ENCODE peak calls at places on chromosomes 11 and 22, in eight cellular contexts. One of them, this sample, is unnamed.

GRCh38 chr22:39283312-39284141 is 35.9 kb downstream of the RPL3 start:
- DNase-seq in activated CD4-positive, alpha-beta T cell treated with anti-CD3 and anti-CD28 coated beads for 24 hours: no peak
- DNase-seq in astrocyte of the hippocampus: no peak
- DNase-seq in NCI-H748 treated with DMSO at 0.1 percent for 48 hours: no peak
- DNase-seq in lung microvascular endothelial cell: peak; percentile 90
- DNase-seq in tibial artery: peak; percentile 70
- DNase-seq in NCI-H1092 treated with DMSO at 0.1 percent for 48 hours: no peak
- DNase-seq in neural crest cell: peak; percentile 30
- DNase-seq in this sample: peak; percentile 99

GRCh38 chr11:26710489-26710888 is 11.4 kb downstream of the SLC5A12 start:
- DNase-seq in NCI-H1092 treated with DMSO at 0.1 percent for 48 hours: no peak
- DNase-seq in astrocyte of the hippocampus: no peak
- DNase-seq in tibial artery: no peak
- DNase-seq in lung microvascular endothelial cell: no peak
- DNase-seq in neural crest cell: no peak
- DNase-seq in NCI-H748 treated with DMSO at 0.1 percent for 48 hours: no peak
- DNase-seq in activated CD4-positive, alpha-beta T cell treated with anti-CD3 and anti-CD28 coated beads for 24 hours: no peak
- DNase-seq in this sample: no peak

GRCh38 chr22:39150848-39151215 is 1.6 kb downstream of the CBX7 start:
- DNase-seq in NCI-H748 treated with DMSO at 0.1 percent for 48 hours: no peak
- DNase-seq in lung microvascular endothelial cell: no peak
- DNase-seq in NCI-H1092 treated with DMSO at 0.1 percent for 48 hours: no peak
- DNase-seq in tibial artery: peak; percentile 19
- DNase-seq in neural crest cell: no peak
- DNase-seq in activated CD4-positive, alpha-beta T cell treated with anti-CD3 and anti-CD28 coated beads for 24 hours: no peak
- DNase-seq in astrocyte of the hippocampus: no peak
- DNase-seq in this sample: no peak

GRCh38 chr11:21654091-21654490 is 538.8 kb upstream of the ANO5 start:
- DNase-seq in NCI-H1092 treated with DMSO at 0.1 percent for 48 hours: peak; percentile 87
- DNase-seq in lung microvascular endothelial cell: no peak
- DNase-seq in astrocyte of the hippocampus: no peak
- DNase-seq in activated CD4-positive, alpha-beta T cell treated with anti-CD3 and anti-CD28 coated beads for 24 hours: no peak
- DNase-seq in NCI-H748 treated with DMSO at 0.1 percent for 48 hours: peak; percentile 94
- DNase-seq in tibial artery: no peak
- DNase-seq in neural crest cell: no peak
- DNase-seq in this sample: no peak

GRCh38 chr11:107576497-107577086 is 11.1 kb upstream of the ALKBH8 start:
- DNase-seq in lung microvascular endothelial cell: peak; percentile 50
- DNase-seq in NCI-H1092 treated with DMSO at 0.1 percent for 48 hours: peak; percentile 9
- DNase-seq in NCI-H748 treated with DMSO at 0.1 percent for 48 hours: no peak
- DNase-seq in astrocyte of the hippocampus: peak; percentile 67
- DNase-seq in activated CD4-positive, alpha-beta T cell treated with anti-CD3 and anti-CD28 coated beads for 24 hours: no peak
- DNase-seq in neural crest cell: peak; percentile 53
- DNase-seq in tibial artery: peak; percentile 46
- DNase-seq in this sample: peak; percentile 69

GRCh38 chr11:113375402-113375801 is 12.2 kb upstream of the ANKK1 start:
- DNase-seq in tibial artery: no peak
- DNase-seq in neural crest cell: no peak
- DNase-seq in lung microvascular endothelial cell: no peak
- DNase-seq in NCI-H1092 treated with DMSO at 0.1 percent for 48 hours: no peak
- DNase-seq in astrocyte of the hippocampus: no peak
- DNase-seq in activated CD4-positive, alpha-beta T cell treated with anti-CD3 and anti-CD28 coated beads for 24 hours: no peak
- DNase-seq in NCI-H748 treated with DMSO at 0.1 percent for 48 hours: no peak
- DNase-seq in this sample: no peak

GRCh38 chr22:17115927-17116326 is 5.2 kb downstream of the TMEM121B start:
- DNase-seq in NCI-H748 treated with DMSO at 0.1 percent for 48 hours: no peak
- DNase-seq in tibial artery: no peak
- DNase-seq in NCI-H1092 treated with DMSO at 0.1 percent for 48 hours: no peak
- DNase-seq in activated CD4-positive, alpha-beta T cell treated with anti-CD3 and anti-CD28 coated beads for 24 hours: no peak
- DNase-seq in astrocyte of the hippocampus: no peak
- DNase-seq in lung microvascular endothelial cell: no peak
- DNase-seq in neural crest cell: no peak
- DNase-seq in this sample: no peak

GRCh38 chr11:79397252-79397651 is 43.6 kb downstream of the TENM4 start:
- DNase-seq in astrocyte of the hippocampus: peak; percentile 53
- DNase-seq in activated CD4-positive, alpha-beta T cell treated with anti-CD3 and anti-CD28 coated beads for 24 hours: no peak
- DNase-seq in NCI-H1092 treated with DMSO at 0.1 percent for 48 hours: no peak
- DNase-seq in neural crest cell: no peak
- DNase-seq in NCI-H748 treated with DMSO at 0.1 percent for 48 hours: no peak
- DNase-seq in tibial artery: no peak
- DNase-seq in lung microvascular endothelial cell: peak; percentile 12
- DNase-seq in this sample: no peak

GRCh38 chr11:72639475-72640375 is 34.5 kb downstream of the PDE2A start:
- DNase-seq in neural crest cell: no peak
- DNase-seq in NCI-H748 treated with DMSO at 0.1 percent for 48 hours: no peak
- DNase-seq in astrocyte of the hippocampus: no peak
- DNase-seq in lung microvascular endothelial cell: no peak
- DNase-seq in activated CD4-positive, alpha-beta T cell treated with anti-CD3 and anti-CD28 coated beads for 24 hours: no peak
- DNase-seq in tibial artery: no peak
- DNase-seq in NCI-H1092 treated with DMSO at 0.1 percent for 48 hours: no peak
- DNase-seq in this sample: no peak

GRCh38 chr11:132249256-132249655 is 878.8 kb downstream of the NTM start:
- DNase-seq in neural crest cell: no peak
- DNase-seq in activated CD4-positive, alpha-beta T cell treated with anti-CD3 and anti-CD28 coated beads for 24 hours: no peak
- DNase-seq in astrocyte of the hippocampus: no peak
- DNase-seq in lung microvascular endothelial cell: no peak
- DNase-seq in tibial artery: no peak
- DNase-seq in NCI-H1092 treated with DMSO at 0.1 percent for 48 hours: no peak
- DNase-seq in NCI-H748 treated with DMSO at 0.1 percent for 48 hours: no peak
- DNase-seq in this sample: no peak

GRCh38 chr11:122681731-122682130 is 26.2 kb downstream of the UBASH3B start:
- DNase-seq in activated CD4-positive, alpha-beta T cell treated with anti-CD3 and anti-CD28 coated beads for 24 hours: no peak
- DNase-seq in astrocyte of the hippocampus: peak; percentile 39
- DNase-seq in tibial artery: no peak
- DNase-seq in neural crest cell: no peak
- DNase-seq in NCI-H748 treated with DMSO at 0.1 percent for 48 hours: no peak
- DNase-seq in lung microvascular endothelial cell: no peak
- DNase-seq in NCI-H1092 treated with DMSO at 0.1 percent for 48 hours: no peak
- DNase-seq in this sample: peak; percentile 90

GRCh38 chr11:2575611-2576051 is 124.2 kb downstream of the KCNQ1OT1 start:
- DNase-seq in NCI-H748 treated with DMSO at 0.1 percent for 48 hours: no peak
- DNase-seq in NCI-H1092 treated with DMSO at 0.1 percent for 48 hours: no peak
- DNase-seq in neural crest cell: no peak
- DNase-seq in tibial artery: peak; percentile 11
- DNase-seq in astrocyte of the hippocampus: no peak
- DNase-seq in activated CD4-positive, alpha-beta T cell treated with anti-CD3 and anti-CD28 coated beads for 24 hours: no peak
- DNase-seq in lung microvascular endothelial cell: no peak
- DNase-seq in this sample: no peak

GRCh38 chr22:23715811-23716355 is 25.1 kb downstream of the RGL4 start:
- DNase-seq in tibial artery: no peak
- DNase-seq in NCI-H1092 treated with DMSO at 0.1 percent for 48 hours: no peak
- DNase-seq in astrocyte of the hippocampus: no peak
- DNase-seq in neural crest cell: no peak
- DNase-seq in NCI-H748 treated with DMSO at 0.1 percent for 48 hours: no peak
- DNase-seq in lung microvascular endothelial cell: no peak
- DNase-seq in activated CD4-positive, alpha-beta T cell treated with anti-CD3 and anti-CD28 coated beads for 24 hours: no peak
- DNase-seq in this sample: no peak

GRCh38 chr11:7612661-7613393 is 60.5 kb downstream of the CYB5R2 start:
- DNase-seq in tibial artery: no peak
- DNase-seq in activated CD4-positive, alpha-beta T cell treated with anti-CD3 and anti-CD28 coated beads for 24 hours: no peak
- DNase-seq in neural crest cell: no peak
- DNase-seq in NCI-H1092 treated with DMSO at 0.1 percent for 48 hours: no peak
- DNase-seq in NCI-H748 treated with DMSO at 0.1 percent for 48 hours: no peak
- DNase-seq in lung microvascular endothelial cell: no peak
- DNase-seq in astrocyte of the hippocampus: peak; percentile 82
- DNase-seq in this sample: no peak

GRCh38 chr11:128235958-128236357 is 351.4 kb downstream of the ETS1 start:
- DNase-seq in activated CD4-positive, alpha-beta T cell treated with anti-CD3 and anti-CD28 coated beads for 24 hours: no peak
- DNase-seq in NCI-H748 treated with DMSO at 0.1 percent for 48 hours: peak; percentile 37
- DNase-seq in neural crest cell: no peak
- DNase-seq in lung microvascular endothelial cell: peak; percentile 29
- DNase-seq in tibial artery: no peak
- DNase-seq in NCI-H1092 treated with DMSO at 0.1 percent for 48 hours: no peak
- DNase-seq in astrocyte of the hippocampus: peak; percentile 20
- DNase-seq in this sample: no peak

GRCh38 chr11:122313581-122313980 is 197.6 kb upstream of the BLID start:
- DNase-seq in NCI-H1092 treated with DMSO at 0.1 percent for 48 hours: no peak
- DNase-seq in tibial artery: no peak
- DNase-seq in neural crest cell: no peak
- DNase-seq in astrocyte of the hippocampus: no peak
- DNase-seq in activated CD4-positive, alpha-beta T cell treated with anti-CD3 and anti-CD28 coated beads for 24 hours: no peak
- DNase-seq in lung microvascular endothelial cell: no peak
- DNase-seq in NCI-H748 treated with DMSO at 0.1 percent for 48 hours: no peak
- DNase-seq in this sample: no peak

GRCh38 chr11:33636104-33636503 is 64.5 kb downstream of the C11orf91 start:
- DNase-seq in astrocyte of the hippocampus: no peak
- DNase-seq in activated CD4-positive, alpha-beta T cell treated with anti-CD3 and anti-CD28 coated beads for 24 hours: no peak
- DNase-seq in lung microvascular endothelial cell: no peak
- DNase-seq in NCI-H1092 treated with DMSO at 0.1 percent for 48 hours: no peak
- DNase-seq in NCI-H748 treated with DMSO at 0.1 percent for 48 hours: no peak
- DNase-seq in neural crest cell: no peak
- DNase-seq in tibial artery: no peak
- DNase-seq in this sample: no peak

GRCh38 chr11:118144301-118144701 is 8.3 kb downstream of the SCN4B start:
- DNase-seq in NCI-H1092 treated with DMSO at 0.1 percent for 48 hours: no peak
- DNase-seq in lung microvascular endothelial cell: no peak
- DNase-seq in astrocyte of the hippocampus: no peak
- DNase-seq in NCI-H748 treated with DMSO at 0.1 percent for 48 hours: no peak
- DNase-seq in tibial artery: no peak
- DNase-seq in neural crest cell: no peak
- DNase-seq in activated CD4-positive, alpha-beta T cell treated with anti-CD3 and anti-CD28 coated beads for 24 hours: no peak
- DNase-seq in this sample: no peak

This sample was measured in myocyte.